ENCODE peak calls at places on chromosomes 3 and 15, in ten cellular contexts. Y, F, U, B, X, C, H, P, R and I are unnamed samples.

GRCh38 chr3:50423543-50423942 is 64.2 kb upstream of the TMEM115 start:
- DNase-seq in Y (no peak), F (no peak), U (no peak), B (no peak), X (no peak), C (no peak), H (no peak), P (no peak), R (no peak), I (no peak)

GRCh38 chr15:73560501-73561117 is 72.6 kb downstream of the NPTN start:
- DNase-seq in Y (peak), F (peak), U (peak), B (peak), X (no peak), C (no peak), H (peak), P (no peak), R (no peak), I (peak)

GRCh38 chr3:64496786-64497560 is 190.8 kb downstream of the ADAMTS9 start:
- DNase-seq in Y (no peak), F (no peak), U (no peak), B (no peak), X (no peak), C (no peak), H (no peak), P (no peak), R (no peak), I (no peak)

GRCh38 chr3:126850370-126851085 is 132.4 kb upstream of the PLXNA1 start:
- DNase-seq in Y (no peak), F (no peak), U (peak), B (peak), X (no peak), C (no peak), H (no peak), P (no peak), R (no peak), I (no peak)

GRCh38 chr15:88605507-88606436 is 15.4 kb upstream of the AEN start:
- DNase-seq in Y (peak), F (peak), U (peak), B (peak), X (no peak), C (no peak), H (peak), P (no peak), R (no peak), I (peak)

GRCh38 chr3:127224118-127224517 is 31.2 kb downstream of the PRR23E start:
- DNase-seq in Y (no peak), F (no peak), U (no peak), B (no peak), X (no peak), C (no peak), H (no peak), P (no peak), R (no peak), I (no peak)

GRCh38 chr15:90000175-90000923 is 775 bp upstream of the ZNF710 start:
- DNase-seq in Y (peak), F (peak), U (peak), B (no peak), X (no peak), C (peak), H (no peak), P (no peak), R (no peak), I (peak)

GRCh38 chr3:68256635-68257034 is 602.2 kb upstream of the SUCLG2 start:
- DNase-seq in Y (no peak), F (no peak), U (no peak), B (no peak), X (no peak), C (no peak), H (peak), P (no peak), R (no peak), I (no peak)

GRCh38 chr15:78763111-78763795 is 48.0 kb downstream of the ADAMTS7 start:
- DNase-seq in Y (no peak), F (no peak), U (no peak), B (no peak), X (no peak), C (peak), H (no peak), P (no peak), R (no peak), I (no peak)

GRCh38 chr3:169327969-169328368 is 335.5 kb downstream of the MECOM start:
- DNase-seq in Y (no peak), F (no peak), U (no peak), B (no peak), X (no peak), C (no peak), H (no peak), P (no peak), R (no peak), I (no peak)

GRCh38 chr3:188268336-188268735 is 114.4 kb downstream of the LPP start:
- DNase-seq in Y (no peak), F (no peak), U (no peak), B (no peak), X (no peak), C (no peak), H (no peak), P (no peak), R (no peak), I (no peak)

GRCh38 chr15:60519218-60519617 is 40.3 kb upstream of the ICE2 start:
- DNase-seq in Y (peak), F (no peak), U (peak), B (peak), X (no peak), C (no peak), H (no peak), P (no peak), R (no peak), I (no peak)

GRCh38 chr3:112303811-112304325 is 9.9 kb upstream of the SLC9C1 start:
- DNase-seq in Y (peak), F (peak), U (peak), B (peak), X (no peak), C (no peak), H (peak), P (no peak), R (no peak), I (no peak)

GRCh38 chr15:62362608-62363007 is 197.5 kb upstream of the C2CD4B start:
- DNase-seq in Y (peak), F (no peak), U (peak), B (peak), X (no peak), C (no peak), H (no peak), P (no peak), R (no peak), I (no peak)

GRCh38 chr3:55801676-55802075 is 314.6 kb upstream of the WNT5A start:
- DNase-seq in Y (no peak), F (no peak), U (no peak), B (no peak), X (no peak), C (no peak), H (no peak), P (no peak), R (no peak), I (no peak)

GRCh38 chr3:70614111-70614510 is 301.7 kb upstream of the MDFIC2 start:
- DNase-seq in Y (no peak), F (no peak), U (peak), B (no peak), X (no peak), C (no peak), H (no peak), P (no peak), R (no peak), I (no peak)

GRCh38 chr15:78928616-78929093 is 16.2 kb downstream of the CTSH start:
- DNase-seq in Y (no peak), F (no peak), U (no peak), B (no peak), X (no peak), C (no peak), H (no peak), P (no peak), R (no peak), I (no peak)

GRCh38 chr3:14640157-14640562 is 11.4 kb upstream of the CCDC174 start:
- DNase-seq in Y (peak), F (no peak), U (no peak), B (peak), X (no peak), C (no peak), H (no peak), P (no peak), R (no peak), I (no peak)

GRCh38 chr3:153273217-153273616 is 111.2 kb downstream of the RAP2B start:
- DNase-seq in Y (no peak), F (no peak), U (no peak), B (no peak), X (no peak), C (no peak), H (no peak), P (no peak), R (no peak), I (no peak)

GRCh38 chr3:104952587-104952986 is 414.1 kb upstream of the ALCAM start:
- DNase-seq in Y (peak), F (no peak), U (peak), B (peak), X (no peak), C (no peak), H (no peak), P (no peak), R (no peak), I (no peak)

GRCh38 chr3:28745904-28746617 is 397.4 kb upstream of the AZI2 start:
- DNase-seq in Y (peak), F (no peak), U (no peak), B (peak), X (no peak), C (no peak), H (no peak), P (no peak), R (no peak), I (no peak)

GRCh38 chr3:134563614-134564013 is 77.8 kb downstream of the CEP63 start:
- DNase-seq in Y (no peak), F (no peak), U (no peak), B (no peak), X (no peak), C (no peak), H (no peak), P (no peak), R (no peak), I (no peak)

GRCh38 chr15:42344763-42345162 is 14.5 kb upstream of the CAPN3 start:
- DNase-seq in Y (peak), F (no peak), U (peak), B (peak), X (no peak), C (no peak), H (no peak), P (no peak), R (no peak), I (no peak)

GRCh38 chr3:173191611-173192010 is 50.6 kb upstream of the SPATA16 start:
- DNase-seq in Y (peak), F (no peak), U (peak), B (no peak), X (no peak), C (no peak), H (no peak), P (no peak), R (no peak), I (no peak)

GRCh38 chr15:40379853-40380252 is 2.7 kb upstream of the KNSTRN start:
- DNase-seq in Y (peak), F (no peak), U (peak), B (peak), X (no peak), C (peak), H (no peak), P (peak), R (no peak), I (no peak)

GRCh38 chr15:101240364-101240763 is 11.5 kb downstream of the CHSY1 start:
- DNase-seq in Y (peak), F (no peak), U (no peak), B (peak), X (no peak), C (no peak), H (no peak), P (no peak), R (no peak), I (no peak)

GRCh38 chr15:35674873-35675781 is 129.2 kb upstream of the DPH6 start:
- DNase-seq in Y (peak), F (peak), U (peak), B (peak), X (no peak), C (no peak), H (no peak), P (no peak), R (no peak), I (no peak)

GRCh38 chr3:195828762-195829161 is 17.0 kb upstream of the MUC4 start:
- DNase-seq in Y (no peak), F (no peak), U (no peak), B (no peak), X (no peak), C (no peak), H (no peak), P (no peak), R (no peak), I (no peak)

GRCh38 chr3:14124223-14124614 is 451 bp downstream of the CHCHD4 start:
- DNase-seq in Y (peak), F (peak), U (peak), B (peak), X (peak), C (peak), H (no peak), P (no peak), R (no peak), I (peak)

GRCh38 chr15:31510003-31510402 is 183.4 kb downstream of the KLF13 start:
- DNase-seq in Y (no peak), F (no peak), U (no peak), B (no peak), X (no peak), C (no peak), H (no peak), P (no peak), R (no peak), I (no peak)

GRCh38 chr3:117719316-117719926 is 1009.8 kb downstream of the TUSC7 start:
- DNase-seq in Y (peak), F (peak), U (peak), B (peak), X (no peak), C (no peak), H (no peak), P (no peak), R (no peak), I (peak)

GRCh38 chr15:67900621-67901147 is 60.8 kb upstream of the RNU6-1 start:
- DNase-seq in Y (no peak), F (no peak), U (no peak), B (no peak), X (no peak), C (no peak), H (no peak), P (no peak), R (no peak), I (no peak)

GRCh38 chr3:122923611-122924010 is 104.0 kb downstream of the SEMA5B start:
- DNase-seq in Y (no peak), F (no peak), U (no peak), B (no peak), X (no peak), C (peak), H (no peak), P (no peak), R (no peak), I (no peak)